ENCODE peak calls at places on chromosome 7, in four cellular contexts. N is cerebellar cortex, B is GM04504, I is HS-5. E is an unnamed sample.

GRCh38 chr7:155685070-155685790 is 40.8 kb downstream of the RBM33 start:
- DNase-seq in N (no peak), B (no peak), I (no peak), E (no peak)

GRCh38 chr7:7883394-7883793 is 85.2 kb upstream of the GLCCI1 start:
- DNase-seq in N (no peak), B (no peak), I (no peak), E (no peak)

GRCh38 chr7:1965579-1966294 is 267.0 kb downstream of the MAD1L1 start:
- DNase-seq in N (peak; percentile 72), B (no peak), I (no peak), E (no peak)

GRCh38 chr7:102395620-102395957 is 574 bp upstream of the PRKRIP1 start:
- DNase-seq in N (no peak), B (no peak), I (no peak), E (no peak)

GRCh38 chr7:141208539-141208938 is 134.7 kb downstream of the TMEM178B start:
- DNase-seq in N (no peak), B (no peak), I (no peak), E (no peak)

GRCh38 chr7:138287549-138287948 is 172.5 kb upstream of the TRIM24 start:
- DNase-seq in N (no peak), B (no peak), I (no peak), E (no peak)

GRCh38 chr7:86964973-86965726 is 94.3 kb downstream of the ELAPOR2 start:
- DNase-seq in N (no peak), B (no peak), I (no peak), E (no peak)

GRCh38 chr7:27148776-27149641 is 1.4 kb upstream of the HOXA6 start:
- DNase-seq in N (no peak), B (no peak), I (no peak), E (no peak)

GRCh38 chr7:11300231-11300630 is 326.6 kb downstream of the PHF14 start:
- DNase-seq in N (peak; percentile 85), B (no peak), I (no peak), E (no peak)

GRCh38 chr7:42945821-42946615 is 13.8 kb downstream of the MRPL32 start:
- DNase-seq in N (no peak), B (no peak), I (no peak), E (no peak)

GRCh38 chr7:94391716-94392390 is 2.8 kb upstream of the COL1A2 start:
- DNase-seq in N (no peak), B (no peak), I (peak; percentile 22), E (no peak)

GRCh38 chr7:114930107-114930521 is 8.2 kb downstream of the MDFIC start:
- DNase-seq in N (no peak), B (no peak), I (no peak), E (no peak)

GRCh38 chr7:153550173-153550572 is 502.0 kb upstream of the DPP6 start:
- DNase-seq in N (no peak), B (no peak), I (no peak), E (no peak)

GRCh38 chr7:18974803-18975202 is 142.6 kb downstream of the TWIST1 start:
- DNase-seq in N (no peak), B (no peak), I (peak; percentile 53), E (no peak)